ENCODE peak calls at places on chromosomes 13 and 19, in nine cellular contexts. V, X, E, I, T, D, O, M and F are unnamed samples.

GRCh38 chr19:5297272-5297669 is 43.3 kb downstream of the PTPRS start:
- DNase-seq in O (no peak), T (no peak), X (no peak), D (no peak), I (no peak), V (no peak), E (no peak), M (no peak), F (no peak)

GRCh38 chr19:11088508-11089253 is 582 bp upstream of the LDLR start:
- DNase-seq in O (no peak), V (no peak), M (peak), E (no peak), I (no peak), D (peak), T (no peak), X (peak), F (no peak)

GRCh38 chr13:26623125-26623524 is 65.6 kb downstream of the WASF3 start:
- DNase-seq in E (no peak), V (no peak), T (no peak), D (no peak), O (no peak), M (no peak), X (no peak), I (no peak), F (no peak)

GRCh38 chr13:44198826-44199225 is 174.8 kb upstream of the SERP2 start:
- DNase-seq in E (no peak), V (no peak), M (no peak), T (no peak), O (no peak), X (no peak), D (no peak), I (no peak), F (no peak)

GRCh38 chr19:48480476-48481190 is 11.5 kb downstream of the CYTH2 start:
- DNase-seq in E (no peak), M (peak), T (no peak), V (peak), D (peak), X (no peak), I (no peak), O (peak), F (peak)

GRCh38 chr13:66341038-66341437 is 889.1 kb downstream of the PCDH9 start:
- DNase-seq in X (no peak), T (no peak), O (no peak), E (no peak), I (no peak), V (no peak), D (no peak), M (no peak), F (no peak)

GRCh38 chr13:26529441-26529840 is 28.0 kb upstream of the WASF3 start:
- DNase-seq in D (peak), I (no peak), O (no peak), X (no peak), V (peak), T (no peak), E (peak), M (peak), F (no peak)

GRCh38 chr19:40443930-40444180 is 280 bp downstream of the SERTAD3 start:
- DNase-seq in D (peak), O (no peak), V (no peak), E (no peak), M (no peak), I (no peak), T (no peak), X (no peak), F (no peak)

GRCh38 chr13:36814465-36814864 is 4.6 kb upstream of the RFXAP start:
- DNase-seq in V (no peak), T (no peak), O (no peak), D (no peak), M (no peak), I (no peak), X (no peak), E (no peak), F (no peak)

GRCh38 chr19:3034194-3034844 is 5.2 kb upstream of the TLE2 start:
- DNase-seq in X (no peak), V (no peak), M (peak), D (peak), O (no peak), T (no peak), E (peak), I (no peak), F (no peak)

GRCh38 chr13:51822106-51822840 is 18.3 kb upstream of the DHRS12 start:
- DNase-seq in O (peak), X (no peak), T (no peak), E (no peak), V (no peak), I (no peak), D (no peak), M (no peak), F (peak)

GRCh38 chr13:101209206-101209893 is 207.0 kb downstream of the NALCN start:
- DNase-seq in E (no peak), V (no peak), I (no peak), D (no peak), T (no peak), X (no peak), M (no peak), O (no peak), F (no peak)

GRCh38 chr13:114161028-114161556 is 18.0 kb upstream of the CFAP97D2 start:
- DNase-seq in T (no peak), I (no peak), V (no peak), X (no peak), O (no peak), E (no peak), M (no peak), D (no peak), F (no peak)

GRCh38 chr19:57351867-57352266 is 796 bp downstream of the ZNF304 start:
- DNase-seq in V (no peak), I (no peak), T (no peak), O (no peak), E (no peak), D (peak), X (no peak), M (no peak), F (no peak)

GRCh38 chr13:23583491-23583890 is 13.3 kb downstream of the TNFRSF19 start:
- DNase-seq in V (no peak), E (no peak), T (no peak), D (no peak), I (no peak), M (no peak), O (no peak), X (no peak), F (no peak)

GRCh38 chr13:31044658-31045620 is 112.5 kb downstream of the TEX26 start:
- DNase-seq in V (no peak), D (no peak), O (no peak), X (no peak), I (no peak), M (no peak), E (no peak), T (no peak), F (no peak)

GRCh38 chr13:94345374-94346195 is 133.9 kb downstream of the DCT start:
- DNase-seq in D (no peak), O (no peak), V (no peak), E (no peak), M (no peak), T (no peak), I (no peak), X (no peak), F (no peak)

GRCh38 chr19:19528721-19529490 is at the start of gene YJEFN3:
- DNase-seq in D (peak), E (no peak), T (no peak), I (no peak), X (no peak), V (no peak), O (no peak), M (peak), F (no peak)

GRCh38 chr19:41309225-41310030 is 544 bp upstream of the CCDC97 start:
- DNase-seq in O (no peak), X (no peak), T (no peak), V (no peak), I (no peak), E (no peak), D (peak), M (no peak), F (no peak)

GRCh38 chr19:11257827-11258380 is 4.4 kb downstream of the DOCK6 start:
- DNase-seq in I (no peak), T (no peak), M (no peak), V (no peak), X (no peak), D (no peak), O (no peak), E (no peak), F (no peak)

GRCh38 chr13:72963762-72964161 is 95.0 kb upstream of the KLF5 start:
- DNase-seq in V (no peak), T (no peak), M (no peak), O (no peak), E (no peak), X (no peak), I (no peak), D (no peak), F (no peak)

GRCh38 chr13:49935171-49936084 is 712 bp downstream of the SPRYD7 start:
- DNase-seq in M (no peak), V (peak), X (no peak), O (peak), D (peak), E (no peak), I (no peak), T (no peak), F (peak)

GRCh38 chr19:54298357-54299125 is 14.4 kb downstream of the LILRA5 start:
- DNase-seq in O (no peak), T (peak), X (no peak), M (no peak), V (no peak), E (no peak), D (no peak), I (no peak), F (no peak)

GRCh38 chr19:52270266-52270885 is 989 bp downstream of the ZNF766 start:
- DNase-seq in X (no peak), O (no peak), V (no peak), E (no peak), M (no peak), I (no peak), T (no peak), D (no peak), F (no peak)

GRCh38 chr13:26310003-26310402 is 56.1 kb downstream of the CDK8 start:
- DNase-seq in O (no peak), T (no peak), D (no peak), M (no peak), X (no peak), V (no peak), I (no peak), E (no peak), F (no peak)